ENCODE peak calls at places on chromosomes 16 and 17, in six cellular contexts. One of them, this sample, is unnamed.

GRCh38 chr16:24983521-24983920 is 31.6 kb downstream of the ARHGAP17 start:
- DNase-seq in H7: no peak
- DNase-seq in HT1080: no peak
- DNase-seq in A549: no peak
- DNase-seq in iPS-NIHi11: no peak
- DNase-seq in naive B cell: no peak
- DNase-seq in this sample: no peak

GRCh38 chr16:88815901-88816589 is 4.3 kb upstream of the APRT start:
- DNase-seq in iPS-NIHi11: peak
- DNase-seq in naive B cell: peak
- DNase-seq in H7: peak
- DNase-seq in HT1080: peak
- DNase-seq in A549: peak
- DNase-seq in this sample: peak

GRCh38 chr16:10405386-10405939 is 19.6 kb downstream of the ATF7IP2 start:
- DNase-seq in A549: no peak
- DNase-seq in HT1080: peak
- DNase-seq in H7: no peak
- DNase-seq in naive B cell: no peak
- DNase-seq in iPS-NIHi11: no peak
- DNase-seq in this sample: no peak

GRCh38 chr17:10652984-10653680 is 4.0 kb downstream of the MYH3 start:
- DNase-seq in naive B cell: no peak
- DNase-seq in H7: peak
- DNase-seq in iPS-NIHi11: no peak
- DNase-seq in A549: no peak
- DNase-seq in HT1080: no peak
- DNase-seq in this sample: no peak

GRCh38 chr16:46982335-46982734 is 8.9 kb upstream of the DNAJA2 start:
- DNase-seq in naive B cell: no peak
- DNase-seq in iPS-NIHi11: no peak
- DNase-seq in HT1080: no peak
- DNase-seq in A549: no peak
- DNase-seq in H7: no peak
- DNase-seq in this sample: no peak

GRCh38 chr16:72536673-72537435 is 364.9 kb upstream of the PMFBP1 start:
- DNase-seq in A549: no peak
- DNase-seq in iPS-NIHi11: no peak
- DNase-seq in HT1080: no peak
- DNase-seq in H7: no peak
- DNase-seq in naive B cell: no peak
- DNase-seq in this sample: no peak

GRCh38 chr16:19113577-19114358 is at the start of gene ITPRIPL2:
- DNase-seq in naive B cell: no peak
- DNase-seq in H7: peak
- DNase-seq in HT1080: peak
- DNase-seq in A549: peak
- DNase-seq in iPS-NIHi11: peak
- DNase-seq in this sample: peak

GRCh38 chr16:2385441-2385840 is 43.8 kb upstream of the CCNF start:
- DNase-seq in A549: no peak
- DNase-seq in HT1080: no peak
- DNase-seq in naive B cell: no peak
- DNase-seq in H7: peak
- DNase-seq in iPS-NIHi11: peak
- DNase-seq in this sample: no peak

GRCh38 chr17:65515959-65516948 is 45.2 kb downstream of the AXIN2 start:
- DNase-seq in HT1080: no peak
- DNase-seq in H7: peak
- DNase-seq in A549: no peak
- DNase-seq in iPS-NIHi11: peak
- DNase-seq in naive B cell: no peak
- DNase-seq in this sample: peak

GRCh38 chr17:73984981-73985380 is 218.5 kb upstream of the RPL38 start:
- DNase-seq in iPS-NIHi11: no peak
- DNase-seq in HT1080: no peak
- DNase-seq in H7: peak
- DNase-seq in naive B cell: no peak
- DNase-seq in A549: no peak
- DNase-seq in this sample: no peak